ENCODE peak calls at places on chromosomes 6 and 20, in nine cellular contexts. S is A549, Q is adrenal gland, C is ovary, R is sigmoid colon, F is tibial nerve, I is transverse colon, J is stomach, A is uterus. B is an unnamed sample.

GRCh38 chr6:156599977-156600647 is 177.1 kb upstream of the ARID1B start:
- DNase-seq in F (no peak), A (peak; percentile 62), S (no peak), J (no peak), R (peak; percentile 87), Q (no peak), I (no peak), C (peak; percentile 50), B (peak; percentile 25)

GRCh38 chr6:13288481-13288880 is 39.9 kb downstream of the TBC1D7 start:
- DNase-seq in Q (no peak), S (no peak), A (no peak), I (no peak), R (no peak), F (no peak), J (no peak), C (no peak), B (no peak)

GRCh38 chr6:42979523-42980177 is 669 bp upstream of the PEX6 start:
- DNase-seq in R (no peak), S (peak; percentile 46), F (no peak), Q (no peak), I (no peak), A (no peak), J (no peak), C (no peak), B (no peak)

GRCh38 chr6:170098428-170099170 is 192.3 kb downstream of the DLL1 start:
- DNase-seq in S (no peak), Q (peak; percentile 2), F (no peak), C (no peak), J (peak; percentile 22), I (peak; percentile 5), A (peak; percentile 8), R (peak; percentile 50), B (no peak)

GRCh38 chr20:2796011-2796660 is 4.3 kb downstream of the CPXM1 start:
- DNase-seq in Q (no peak), R (no peak), I (no peak), S (no peak), J (no peak), C (no peak), F (no peak), A (no peak), B (no peak)

GRCh38 chr20:6515261-6515660 is 252.2 kb upstream of the BMP2 start:
- DNase-seq in I (no peak), S (no peak), Q (no peak), R (no peak), A (no peak), C (no peak), F (no peak), J (no peak), B (no peak)

GRCh38 chr6:123997223-123997622 is 193.6 kb downstream of the NKAIN2 start:
- DNase-seq in Q (no peak), R (no peak), F (no peak), C (no peak), J (no peak), A (no peak), S (no peak), I (no peak), B (no peak)

GRCh38 chr6:39193201-39193791 is 36.0 kb downstream of the KCNK5 start:
- DNase-seq in I (no peak), A (no peak), C (no peak), R (peak; percentile 83), J (no peak), S (no peak), F (no peak), Q (no peak), B (no peak)

GRCh38 chr6:117138920-117139319 is 126.4 kb upstream of the VGLL2 start:
- DNase-seq in I (no peak), Q (no peak), J (no peak), F (no peak), A (no peak), R (no peak), C (no peak), S (no peak), B (peak; percentile 74)

GRCh38 chr6:47288245-47289090 is 21.2 kb downstream of the TNFRSF21 start:
- DNase-seq in S (no peak), F (no peak), J (peak; percentile 54), C (no peak), R (no peak), I (no peak), A (no peak), Q (no peak), B (no peak)

GRCh38 chr20:41094656-41095055 is 42.7 kb upstream of the PLCG1 start:
- DNase-seq in I (no peak), A (peak; percentile 27), F (no peak), S (no peak), C (no peak), J (no peak), R (no peak), Q (no peak), B (no peak)

GRCh38 chr20:58875541-58876134 is 23.1 kb downstream of the GNAS start:
- DNase-seq in R (no peak), J (no peak), A (no peak), I (no peak), C (no peak), Q (peak; percentile 93), F (no peak), S (no peak), B (no peak)

DNA sequence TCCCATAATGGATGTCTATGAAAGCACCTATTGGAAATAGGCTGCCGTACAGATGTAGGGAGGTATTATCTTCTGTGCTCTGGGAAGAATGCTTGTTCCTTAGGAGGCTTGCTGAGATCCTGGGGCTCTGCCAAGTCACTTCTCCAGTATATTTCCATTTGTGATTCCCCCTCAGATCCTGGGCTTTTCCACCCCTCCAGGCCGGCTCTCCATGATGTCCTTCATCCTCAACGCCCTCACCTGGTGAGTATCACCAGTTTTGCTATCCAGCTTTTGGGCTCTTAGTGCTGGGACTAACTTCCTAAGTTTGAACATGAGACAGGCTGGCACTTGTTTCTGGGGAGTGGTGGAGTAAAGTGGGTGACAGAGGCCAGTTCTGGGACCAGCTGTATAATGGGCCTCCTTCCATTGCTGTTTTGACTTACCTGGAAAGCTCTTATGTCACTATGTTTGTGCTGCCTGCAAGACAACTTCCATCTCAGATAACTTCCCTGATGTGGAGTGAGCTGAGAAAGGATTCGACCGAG is 2.6 kb downstream of the SYS1 start:
- DNase-seq in R (peak; percentile 59), J (no peak), A (no peak), F (no peak), C (no peak), Q (no peak), S (no peak), I (no peak), B (no peak)
- H3K27ac ChIP-seq in R (peak overlapping the region; percentile 96), J (no peak overlapping the region), A (no peak overlapping the region), F (no peak overlapping the region), C (no peak overlapping the region), Q (no peak overlapping the region), S (no peak overlapping the region), I (peak overlapping the region; percentile 5), B (peak overlapping the region; percentile 2)

DNA sequence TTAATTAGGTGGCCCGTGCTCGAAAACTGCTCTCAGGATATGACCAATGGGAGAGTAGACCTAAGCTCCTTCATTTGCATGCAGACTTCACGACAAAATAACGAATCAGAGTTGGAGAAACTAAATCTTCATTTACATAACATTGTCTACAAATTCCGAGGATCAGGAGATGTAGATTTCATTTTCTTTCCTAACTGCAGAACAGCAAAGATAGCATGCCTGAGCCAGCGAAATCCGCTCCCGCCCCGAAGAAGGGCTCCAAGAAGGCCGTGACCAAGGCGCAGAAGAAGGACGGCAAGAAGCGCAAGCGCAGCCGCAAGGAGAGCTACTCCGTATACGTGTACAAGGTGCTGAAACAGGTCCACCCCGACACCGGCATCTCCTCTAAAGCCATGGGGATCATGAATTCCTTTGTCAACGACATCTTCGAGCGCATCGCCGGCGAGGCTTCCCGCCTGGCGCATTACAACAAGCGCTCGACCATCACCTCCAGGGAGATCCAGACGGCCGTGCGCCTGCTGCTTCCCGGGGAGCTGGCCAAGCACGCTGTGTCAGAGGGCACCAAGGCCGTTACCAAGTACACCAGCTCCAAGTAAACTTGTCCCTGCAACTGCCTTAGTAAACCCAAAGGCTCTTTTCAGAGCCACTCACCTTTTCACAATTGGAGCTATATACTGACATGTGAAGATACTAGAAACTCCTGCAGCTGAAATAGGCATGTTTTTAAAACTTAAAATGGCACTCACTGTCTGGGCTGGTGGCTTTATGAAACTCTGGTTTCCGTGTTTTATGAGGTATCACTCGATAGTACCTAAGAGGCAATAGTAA is 96.6 kb downstream of the HFE start:
- DNase-seq in I (peak; percentile 68), F (no peak), R (peak; percentile 88), A (peak; percentile 68), S (no peak), J (peak; percentile 59), C (peak; percentile 81), Q (peak; percentile 87), B (no peak)
- TF ChIP-seq POLR2A in I (peak; percentile 93), F (peak; percentile 77), R (peak; percentile 60), A (peak; percentile 89), S (peak; percentile 44), J (peak; percentile 59), C (peak; percentile 73), Q (peak; percentile 99), B (peak; percentile 37)

GRCh38 chr6:26273673-26274595 is 91.1 kb upstream of the BTN3A2 start:
- DNase-seq in J (no peak), Q (no peak), S (no peak), C (no peak), F (no peak), A (no peak), I (no peak), R (no peak), B (no peak)
- H3K27ac ChIP-seq in J (peak overlapping the region; percentile 89), Q (peak overlapping the region; percentile 97), S (peak overlapping the region; percentile 96), C (peak overlapping the region; percentile 68), F (no peak overlapping the region), A (peak overlapping the region; percentile 89), I (peak overlapping the region; percentile 94), R (peak overlapping the region; percentile 86), B (peak overlapping the region; percentile 32)

DNA sequence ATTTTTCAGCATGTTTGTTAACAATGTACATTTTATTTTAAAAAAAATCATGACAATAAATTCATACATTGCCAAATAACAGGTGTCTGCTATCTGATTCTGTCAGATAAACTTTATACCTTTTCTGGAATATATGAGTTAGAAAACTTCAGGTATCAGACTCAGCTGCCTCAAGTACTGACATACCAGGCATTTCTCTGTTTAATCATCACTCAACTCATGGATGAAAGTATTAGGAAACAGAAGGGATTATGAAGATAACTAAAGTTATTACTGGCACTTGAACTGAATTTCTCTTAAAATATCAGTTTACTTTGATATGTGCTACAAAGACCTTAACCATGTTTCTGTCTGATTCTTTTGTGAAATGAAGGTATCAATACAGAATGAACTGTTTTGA is 218.2 kb downstream of the PLCB4 start:
- DNase-seq in I (no peak), C (no peak), S (no peak), R (no peak), Q (no peak), F (no peak), J (no peak), A (no peak), B (no peak)
- TF ChIP-seq POLR2A in I (no peak), C (no peak), S (no peak), R (no peak), Q (no peak), F (no peak), J (no peak), A (no peak), B (no peak)